ENCODE peak calls at places on chromosomes 12 and 14, in five cellular contexts. O, Y, J, K and A are unnamed samples.

GRCh38 chr12:101792046-101792931 is 38.5 kb downstream of the GNPTAB start:
- DNase-seq in Y (peak; percentile 6), O (no peak), J (no peak), K (no peak), A (peak; percentile 29)

GRCh38 chr14:92316937-92317336 is 6.0 kb upstream of the SLC24A4 start:
- DNase-seq in Y (no peak), K (no peak), O (no peak), J (no peak), A (no peak)

GRCh38 chr12:65881965-65882413 is 57.7 kb downstream of the HMGA2 start:
- DNase-seq in Y (peak; percentile 70), K (no peak), O (no peak), J (no peak), A (no peak)

GRCh38 chr12:121579981-121580868 is 598 bp downstream of the KDM2B start:
- DNase-seq in Y (peak; percentile 55), O (peak; percentile 48), J (peak; percentile 76), K (peak; percentile 80), A (no peak)

GRCh38 chr14:99475660-99476059 is 5.0 kb downstream of the SETD3 start:
- DNase-seq in J (no peak), Y (no peak), K (no peak), O (no peak), A (no peak)

GRCh38 chr12:46556105-46556559 is 183.6 kb upstream of the SLC38A2 start:
- DNase-seq in O (no peak), K (no peak), Y (peak; percentile 99), J (no peak), A (peak; percentile 71)

GRCh38 chr14:101007004-101007614 is 103.6 kb upstream of the RTL1 start:
- DNase-seq in J (no peak), O (no peak), K (peak; percentile 56), Y (no peak), A (no peak)

GRCh38 chr12:50542448-50542847 is 37.7 kb downstream of the DIP2B start:
- DNase-seq in K (no peak), J (no peak), O (no peak), Y (peak; percentile 39), A (peak; percentile 40)

GRCh38 chr14:47715330-47715729 is 39.9 kb upstream of the MDGA2 start:
- DNase-seq in Y (peak; percentile 5), J (no peak), O (no peak), K (no peak), A (no peak)

GRCh38 chr12:52645120-52645761 is 6.8 kb downstream of the KRT2 start:
- DNase-seq in K (peak; percentile 43), J (no peak), O (no peak), Y (no peak), A (no peak)

GRCh38 chr12:119613319-119613936 is 19.9 kb downstream of the TMEM233 start:
- DNase-seq in K (no peak), Y (peak; percentile 53), O (no peak), J (no peak), A (no peak)

GRCh38 chr14:98136019-98136418 is 1136.0 kb downstream of the BCL11B start:
- DNase-seq in K (no peak), J (no peak), Y (no peak), O (no peak), A (no peak)

GRCh38 chr12:49092086-49092815 is 2.4 kb downstream of the DHH start:
- DNase-seq in J (peak; percentile 69), K (no peak), O (peak; percentile 37), Y (peak; percentile 41), A (peak; percentile 94)

GRCh38 chr14:90732723-90733122 is 83.5 kb downstream of the TTC7B start:
- DNase-seq in O (no peak), K (no peak), Y (no peak), J (no peak), A (no peak)

GRCh38 chr14:69625299-69626131 is 14.1 kb downstream of the SUSD6 start:
- DNase-seq in J (no peak), Y (peak; percentile 53), O (no peak), K (no peak), A (no peak)

GRCh38 chr12:98344630-98345029 is 170.8 kb upstream of the TMPO start:
- DNase-seq in K (no peak), O (no peak), J (no peak), Y (no peak), A (no peak)

GRCh38 chr12:56078931-56079728 is 835 bp upstream of the ERBB3 start:
- DNase-seq in Y (peak; percentile 79), K (peak; percentile 88), J (peak; percentile 88), O (peak; percentile 17), A (peak; percentile 78)

GRCh38 chr12:94779520-94779919 is 129.2 kb upstream of the TMCC3 start:
- DNase-seq in Y (peak; percentile 82), O (no peak), J (no peak), K (no peak), A (no peak)

GRCh38 chr12:118376089-118377004 is at the start of gene SUDS3:
- DNase-seq in K (peak; percentile 95), Y (peak; percentile 73), J (peak; percentile 94), O (peak; percentile 95), A (peak; percentile 85)

GRCh38 chr14:99884834-99885648 is 91.8 kb downstream of the EML1 start:
- DNase-seq in J (no peak), Y (peak; percentile 76), K (no peak), O (no peak), A (peak; percentile 60)

GRCh38 chr14:42192659-42193425 is 586.2 kb downstream of the LRFN5 start:
- DNase-seq in Y (peak; percentile 99), O (no peak), K (no peak), J (no peak), A (peak; percentile 58)

GRCh38 chr14:35998303-35998702 is 172.2 kb downstream of the BRMS1L start:
- DNase-seq in K (no peak), O (no peak), J (no peak), Y (no peak), A (no peak)

GRCh38 chr12:76680940-76681339 is 83.0 kb upstream of the ZDHHC17 start:
- DNase-seq in K (no peak), O (no peak), J (no peak), Y (no peak), A (no peak)

GRCh38 chr12:116864371-116865160 is 16.7 kb downstream of the HRK start:
- DNase-seq in O (no peak), Y (peak; percentile 70), K (no peak), J (no peak), A (no peak)

GRCh38 chr12:102501773-102502172 is 21.4 kb upstream of the IGF1 start:
- DNase-seq in K (no peak), J (no peak), O (no peak), Y (no peak), A (no peak)

GRCh38 chr14:75562048-75562447 is 16.4 kb upstream of the FLVCR2 start:
- DNase-seq in O (no peak), Y (no peak), K (no peak), J (no peak), A (no peak)

GRCh38 chr14:56715938-56716337 is 94.3 kb downstream of the OTX2 start:
- DNase-seq in K (no peak), Y (no peak), J (no peak), O (no peak), A (no peak)

GRCh38 chr12:647039-647712 is 16.1 kb downstream of the NINJ2 start:
- DNase-seq in J (no peak), O (no peak), K (no peak), Y (no peak), A (no peak)

GRCh38 chr12:126926023-126926600 is 1340.9 kb upstream of the TMEM132C start:
- DNase-seq in Y (no peak), O (no peak), J (no peak), K (no peak), A (no peak)